ENCODE peak calls at places on chromosomes 1 and 21, in six cellular contexts. Y is endothelial cell of umbilical vein; Z is activated B cell treated with CpG ODN at 0.5 μM for 24 hours; K is astrocyte of the spinal cord; J is WTC11; P is CD4-positive, alpha-beta T cell. X is an unnamed sample.

GRCh38 chr1:155909894-155910293 is 1.3 kb downstream of the RIT1 start:
- DNase-seq in Y (peak; percentile 52), Z (no peak), K (peak; percentile 36), J (no peak), P (no peak), X (no peak)

GRCh38 chr1:93080424-93080823 is 1.3 kb downstream of the MTF2 start:
- DNase-seq in Y (peak; percentile 81), Z (no peak), K (peak; percentile 78), J (no peak), P (no peak), X (no peak)

GRCh38 chr1:40014253-40014706 is 26.2 kb upstream of the CAP1 start:
- DNase-seq in Y (peak; percentile 85), Z (no peak), K (no peak), J (no peak), P (no peak), X (no peak)

GRCh38 chr1:178643871-178644270 is 81.2 kb upstream of the RALGPS2 start:
- DNase-seq in Y (no peak), Z (no peak), K (no peak), J (no peak), P (no peak), X (no peak)

GRCh38 chr1:17632541-17633193 is 93.2 kb downstream of the ARHGEF10L start:
- DNase-seq in Y (no peak), Z (no peak), K (peak; percentile 76), J (no peak), P (no peak), X (no peak)

GRCh38 chr1:31785020-31785946 is 21.1 kb upstream of the ADGRB2 start:
- DNase-seq in Y (no peak), Z (peak; percentile 65), K (no peak), J (peak; percentile 7), P (no peak), X (no peak)

GRCh38 chr1:11842154-11843041 is 5.2 kb downstream of the NPPA start:
- DNase-seq in Y (peak; percentile 94), Z (no peak), K (peak; percentile 5), J (no peak), P (no peak), X (no peak)

GRCh38 chr1:205048382-205048781 is 5.4 kb downstream of the CNTN2 start:
- DNase-seq in Y (no peak), Z (no peak), K (no peak), J (no peak), P (no peak), X (no peak)

GRCh38 chr1:37434292-37434907 is 40.0 kb upstream of the ZC3H12A start:
- DNase-seq in Y (peak; percentile 48), Z (peak; percentile 69), K (peak; percentile 43), J (peak; percentile 88), P (peak; percentile 73), X (no peak)

GRCh38 chr21:29753216-29753615 is 186.6 kb downstream of the GRIK1 start:
- DNase-seq in Y (no peak), Z (no peak), K (no peak), J (no peak), P (no peak), X (no peak)

GRCh38 chr1:3066250-3066711 is 2.7 kb upstream of the PRDM16 start:
- DNase-seq in Y (no peak), Z (no peak), K (no peak), J (peak; percentile 61), P (no peak), X (no peak)
- TF ChIP-seq CTCF in Y (peak; percentile 31), Z (no peak), K (peak; percentile 52), J (no peak), P (no peak), X (no peak)

DNA sequence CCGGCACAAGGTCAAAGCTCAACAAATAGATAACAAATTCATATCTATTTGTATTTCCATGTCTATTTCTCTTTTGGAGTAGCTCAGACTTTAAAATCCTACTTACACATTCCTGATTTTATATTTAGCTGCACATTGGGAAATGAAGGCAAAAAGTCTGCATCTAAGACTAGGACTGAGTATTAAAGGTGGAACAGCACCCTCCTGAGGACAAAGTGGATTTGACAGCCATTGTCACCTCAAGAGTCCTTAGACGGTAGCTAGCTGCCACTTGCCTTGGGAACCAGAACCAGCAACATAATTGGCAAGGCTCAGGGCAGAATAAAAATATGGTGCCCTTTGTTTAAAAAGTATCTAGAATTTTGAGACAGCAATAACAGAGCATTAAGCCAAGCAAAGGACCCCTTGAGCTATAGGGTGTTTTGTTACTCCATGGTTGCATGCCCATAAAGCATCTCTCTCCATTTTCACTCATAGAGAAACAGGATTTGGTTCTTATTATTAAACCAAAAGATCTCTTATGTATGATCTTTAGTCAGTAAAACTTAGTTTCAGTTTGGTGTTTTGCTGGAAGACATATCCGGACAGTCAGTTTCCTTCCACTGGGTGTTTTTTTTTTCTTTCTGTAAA is 30.0 kb upstream of the SGIP1 start:
- DNase-seq in Y (peak; percentile 88), Z (no peak), K (peak; percentile 69), J (peak; percentile 59), P (no peak), X (no peak)
- TF ChIP-seq CTCF in Y (peak; percentile 58), Z (no peak), K (peak; percentile 75), J (peak; percentile 60), P (peak; percentile 30), X (peak; percentile 67)

GRCh38 chr1:21326861-21327344 is 36.6 kb upstream of the ECE1 start:
- DNase-seq in Y (no peak), Z (no peak), K (no peak), J (no peak), P (no peak), X (no peak)

GRCh38 chr1:21331752-21332480 is 41.7 kb upstream of the ECE1 start:
- DNase-seq in Y (no peak), Z (no peak), K (no peak), J (no peak), P (no peak), X (no peak)

GRCh38 chr1:21325731-21326387 is 35.6 kb upstream of the ECE1 start:
- DNase-seq in Y (peak; percentile 45), Z (no peak), K (no peak), J (no peak), P (no peak), X (no peak)

GRCh38 chr1:21327566-21328323 is 37.5 kb upstream of the ECE1 start:
- DNase-seq in Y (no peak), Z (no peak), K (no peak), J (no peak), P (no peak), X (no peak)

DNA sequence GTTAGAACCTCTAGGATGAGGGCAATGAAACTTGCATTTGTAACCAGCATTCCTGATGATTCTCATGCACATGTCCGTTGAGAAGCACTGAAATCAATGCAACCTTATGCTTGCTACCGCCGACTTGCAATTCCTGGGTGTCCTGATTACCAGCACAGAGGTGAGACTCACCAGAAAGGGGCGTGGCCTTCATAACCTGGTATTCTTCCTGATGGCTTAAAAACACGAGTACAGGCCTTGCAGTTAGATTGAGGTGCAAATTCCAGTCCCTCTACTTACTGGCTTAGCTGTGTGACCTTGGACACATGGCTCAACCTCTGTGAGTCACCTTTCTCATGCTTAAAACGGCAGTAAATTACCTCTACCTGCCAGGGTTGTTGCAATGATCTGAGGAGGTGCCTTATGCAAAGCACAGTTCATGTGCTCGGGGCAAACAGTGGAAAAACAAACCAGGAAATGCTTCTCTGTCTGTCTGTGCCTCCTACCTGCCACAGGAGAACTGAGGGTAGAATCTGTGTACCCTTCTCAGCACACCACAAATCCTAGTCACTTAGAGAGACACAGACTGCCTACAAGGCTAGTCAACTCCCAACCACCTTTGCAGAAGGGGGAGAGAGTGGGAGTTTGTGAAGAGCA is 39.1 kb upstream of the ECE1 start:
- DNase-seq in Y (no peak), Z (no peak), K (no peak), J (no peak), P (no peak), X (no peak)
- TF ChIP-seq CTCF in Y (no peak), Z (no peak), K (no peak), J (no peak), P (no peak), X (no peak)

DNA sequence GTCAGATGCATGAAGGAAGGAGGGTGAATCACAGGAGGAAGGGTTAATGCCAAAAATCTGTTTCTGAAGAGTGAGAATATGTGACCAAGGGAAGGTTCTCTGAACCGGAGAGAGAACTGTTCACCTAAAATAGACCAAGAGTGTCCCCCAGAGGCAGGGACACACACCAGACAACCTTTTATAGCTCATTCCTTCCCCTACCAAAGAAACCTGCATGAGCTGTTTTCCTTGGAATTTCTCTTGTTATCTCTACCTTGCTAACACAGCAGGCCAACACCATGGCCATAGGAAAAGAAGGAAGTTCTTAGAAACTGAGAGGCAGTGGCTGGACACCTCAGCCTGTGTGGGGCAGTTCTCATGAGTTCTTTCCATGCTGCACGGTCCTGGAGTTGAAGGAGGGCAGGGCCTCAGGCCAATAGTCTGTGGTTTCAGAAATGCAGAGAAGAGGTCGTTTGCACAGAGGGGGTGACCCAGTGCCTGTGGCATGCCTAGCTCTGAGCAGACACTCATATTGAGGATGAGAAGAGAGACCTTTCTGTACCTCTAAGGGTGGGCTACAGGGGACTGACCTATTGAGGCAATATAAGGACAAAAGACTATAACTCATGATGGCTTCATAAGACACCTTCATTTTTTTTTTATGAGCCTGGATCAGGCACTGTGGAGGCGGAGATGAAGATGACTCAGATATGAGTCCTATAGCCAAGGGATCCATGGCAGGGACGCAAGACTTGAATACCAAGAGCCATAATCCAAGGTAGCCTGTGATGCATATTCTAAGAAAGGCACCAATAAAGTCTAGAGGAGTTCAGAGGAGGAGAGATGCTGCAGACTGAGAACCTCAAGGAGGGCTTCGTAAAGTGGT is 39.4 kb downstream of the IGFN1 start:
- DNase-seq in Y (no peak), Z (no peak), K (peak; percentile 48), J (no peak), P (no peak), X (peak; percentile 15)
- TF ChIP-seq CTCF in Y (no peak), Z (no peak), K (peak; percentile 27), J (no peak), P (no peak), X (peak; percentile 7)

GRCh38 chr1:88983791-88984552 is 8.5 kb downstream of the KYAT3 start:
- DNase-seq in Y (peak; percentile 65), Z (no peak), K (peak; percentile 63), J (no peak), P (no peak), X (no peak)
- TF ChIP-seq CTCF in Y (peak; percentile 48), Z (no peak), K (peak; percentile 63), J (peak; percentile 55), P (peak; percentile 81), X (peak; percentile 66)

DNA sequence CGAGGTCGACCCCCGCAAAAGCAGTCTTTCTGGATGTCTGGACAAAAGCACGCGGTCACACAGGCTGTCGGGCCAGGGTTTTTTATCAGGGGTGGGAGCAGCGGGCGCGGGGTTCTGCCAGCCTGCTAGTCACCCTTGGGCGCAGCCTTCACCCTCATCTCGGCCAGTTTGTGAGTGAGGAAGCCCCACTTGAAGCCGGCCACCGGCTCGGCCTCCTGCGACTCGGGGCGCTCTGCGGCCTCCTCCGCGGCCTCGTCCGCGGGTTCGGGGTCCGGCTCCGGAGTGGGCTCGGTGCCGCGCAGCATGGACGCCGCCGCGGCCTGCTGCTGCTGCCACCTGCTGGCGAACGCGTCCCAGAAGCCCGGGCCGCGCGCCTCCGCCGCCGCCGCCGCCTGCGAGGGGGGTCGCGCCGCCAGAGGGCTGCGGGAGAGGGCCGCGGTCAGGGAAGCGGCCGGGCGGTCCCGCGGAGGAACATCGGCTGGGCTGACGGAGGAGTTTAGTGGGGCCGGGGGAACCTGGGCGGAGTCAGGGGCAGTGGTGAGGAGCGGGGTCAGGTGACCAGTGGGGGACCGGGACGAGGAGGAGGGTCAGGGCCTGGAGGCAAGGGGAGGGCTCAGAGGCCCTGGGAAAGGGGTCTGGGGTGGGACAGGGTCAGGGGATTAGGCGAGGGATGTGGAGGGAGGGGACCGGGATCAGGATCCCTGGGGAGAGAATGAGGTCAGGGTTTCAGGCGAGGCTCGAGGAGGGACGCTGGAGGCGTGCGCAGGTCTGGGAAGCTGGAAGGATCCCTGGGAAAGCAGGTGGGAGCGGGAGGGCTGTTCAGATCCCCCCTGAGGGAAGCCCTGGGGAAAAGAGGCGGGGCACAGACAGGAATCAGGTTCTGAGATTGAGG is 4.5 kb downstream of the C1orf232 start:
- DNase-seq in Y (peak; percentile 38), Z (peak; percentile 74), K (no peak), J (peak; percentile 77), P (peak; percentile 66), X (no peak)
- TF ChIP-seq CTCF in Y (peak; percentile 58), Z (no peak), K (peak; percentile 46), J (peak; percentile 39), P (peak; percentile 48), X (peak; percentile 3)